ENCODE peak calls at places on chromosome 9, in ten cellular contexts. B is ovary, R is NB4, Q is kidney, W is fibroblast of lung, M is heart right ventricle, Z is ascending aorta, F is lung, L is osteoblast, D is AG09309. T is an unnamed sample.

GRCh38 chr9:130680836-130681768 is 12.5 kb upstream of the EXOSC2 start:
- DNase-seq in W (peak; percentile 88), L (peak; percentile 100), B (peak; percentile 77), F (peak; percentile 80), D (peak; percentile 38), M (peak; percentile 82), Z (peak; percentile 86), R (peak; percentile 94), Q (peak; percentile 89), T (peak; percentile 17)

GRCh38 chr9:111914749-111915424 is 18.3 kb downstream of the UGCG start:
- DNase-seq in Q (no peak), R (no peak), D (no peak), M (no peak), L (no peak), B (no peak), W (no peak), Z (no peak), F (no peak), T (no peak)

GRCh38 chr9:13728121-13728520 is 448.6 kb upstream of the MPDZ start:
- DNase-seq in D (no peak), M (no peak), B (no peak), Q (no peak), Z (no peak), R (no peak), L (no peak), W (no peak), F (no peak), T (no peak)

GRCh38 chr9:122978586-122978985 is 37.8 kb downstream of the RABGAP1 start:
- DNase-seq in R (no peak), L (no peak), W (no peak), Q (no peak), Z (no peak), D (no peak), B (no peak), M (no peak), F (no peak), T (no peak)

GRCh38 chr9:135480071-135480941 is 724 bp downstream of the PPP1R26 start:
- DNase-seq in L (peak; percentile 95), Q (no peak), R (no peak), Z (no peak), W (peak; percentile 35), F (no peak), D (no peak), M (peak; percentile 45), B (no peak), T (no peak)

GRCh38 chr9:129344623-129345495 is 166.8 kb upstream of the IER5L start:
- DNase-seq in W (no peak), Z (no peak), B (no peak), R (peak; percentile 74), D (no peak), M (no peak), F (no peak), L (no peak), Q (no peak), T (no peak)

GRCh38 chr9:109320338-109320733 is 523 bp downstream of the EPB41L4B start:
- DNase-seq in L (peak; percentile 87), F (no peak), Z (no peak), W (no peak), B (no peak), Q (no peak), R (peak; percentile 36), M (no peak), D (no peak), T (no peak)

GRCh38 chr9:125409217-125409636 is 147.6 kb downstream of the GAPVD1 start:
- DNase-seq in W (no peak), R (peak; percentile 36), Z (no peak), M (no peak), D (no peak), Q (no peak), L (peak; percentile 50), F (no peak), B (no peak), T (no peak)

GRCh38 chr9:136644343-136644592 is 18.4 kb upstream of the EGFL7 start:
- DNase-seq in F (peak; percentile 92), D (no peak), R (no peak), W (peak; percentile 55), L (no peak), M (no peak), Q (peak; percentile 96), Z (peak; percentile 89), B (peak; percentile 58), T (no peak)

GRCh38 chr9:123697686-123698085 is 232.2 kb downstream of the DENND1A start:
- DNase-seq in B (no peak), R (no peak), W (no peak), F (no peak), Q (no peak), D (no peak), M (no peak), L (no peak), Z (no peak), T (no peak)

DNA sequence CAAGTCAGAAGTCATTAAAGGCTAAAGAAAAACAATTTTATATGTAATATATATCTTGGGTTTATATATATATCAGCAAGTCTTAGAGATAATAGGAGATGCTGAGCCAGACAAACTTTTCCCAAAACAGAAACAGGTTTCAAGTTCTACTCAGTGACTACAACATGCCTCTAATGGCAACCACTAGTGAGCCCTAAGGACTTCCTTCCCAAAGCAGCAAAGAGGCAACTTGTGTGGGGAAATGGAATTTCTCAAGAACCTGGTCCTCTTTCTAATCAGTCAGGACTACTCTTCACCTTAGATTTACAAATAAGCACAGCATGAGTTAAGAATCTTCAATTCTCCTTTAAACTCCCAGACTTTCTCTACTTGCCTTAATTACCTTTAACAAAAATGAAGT is 17.6 kb downstream of the RNF38 start:
- DNase-seq in B (no peak), F (no peak), W (no peak), D (no peak), Q (no peak), L (peak; percentile 23), R (no peak), M (no peak), Z (no peak), T (no peak)
- H3K4me3 ChIP-seq in B (no peak overlapping the region), F (no peak overlapping the region), W (no peak overlapping the region), D (no peak overlapping the region), Q (no peak overlapping the region), L (no peak overlapping the region), R (no peak overlapping the region), M (no peak overlapping the region), Z (no peak overlapping the region), T (no peak overlapping the region)

DNA sequence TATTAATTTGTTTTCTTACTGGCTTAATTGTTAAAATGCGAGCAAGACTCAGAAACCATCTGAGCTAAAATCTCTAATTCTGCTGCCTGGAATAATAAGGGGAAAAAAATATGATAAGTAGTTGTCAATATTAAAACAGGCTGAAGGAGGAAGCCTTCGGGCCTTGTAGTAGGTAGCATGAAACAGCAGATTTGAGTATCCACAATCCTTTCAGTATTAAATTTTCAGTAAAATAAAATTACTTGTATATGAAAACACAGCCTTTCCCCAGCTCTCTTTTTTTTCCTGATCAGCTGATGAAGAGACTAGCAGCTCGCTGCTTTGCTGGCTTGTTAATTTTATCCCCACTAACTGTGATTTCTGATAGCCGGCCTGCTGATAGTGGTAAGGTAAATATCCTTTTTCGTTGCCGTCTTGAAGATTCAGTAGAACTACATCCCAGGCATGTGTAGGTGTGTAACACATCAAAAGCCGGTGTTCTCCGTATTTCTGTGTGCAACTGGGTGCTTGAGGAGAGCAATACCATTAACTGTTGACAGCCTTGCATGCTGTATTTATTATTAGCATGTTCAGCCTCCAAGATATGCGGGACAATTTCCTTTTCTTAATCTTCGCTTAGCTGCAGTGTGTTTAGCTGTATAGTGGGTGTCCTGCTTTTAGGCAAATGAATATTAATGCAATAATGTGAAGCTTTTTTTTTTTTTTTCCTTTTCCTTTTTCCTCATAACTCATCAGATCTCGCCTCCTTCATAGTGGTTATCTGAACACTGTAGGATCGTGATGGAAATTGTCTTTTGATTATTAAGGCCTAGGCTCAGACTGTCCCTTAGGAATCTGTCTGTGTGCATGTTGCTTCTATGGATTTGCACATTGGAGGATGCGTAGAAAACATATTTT is 144.6 kb downstream of the SMARCA2 start:
- DNase-seq in B (no peak), W (no peak), L (no peak), Z (no peak), Q (no peak), D (no peak), R (no peak), F (no peak), M (no peak), T (no peak)
- H3K4me3 ChIP-seq in B (peak overlapping the region; percentile 36), W (peak overlapping the region; percentile 41), L (peak overlapping the region; percentile 50), Z (peak overlapping the region; percentile 58), Q (peak overlapping the region; percentile 52), D (peak overlapping the region; percentile 15), R (no peak overlapping the region), F (peak overlapping the region; percentile 16), M (peak overlapping the region; percentile 51), T (peak overlapping the region; percentile 81)

GRCh38 chr9:16626577-16627130 is 243.8 kb downstream of the BNC2 start:
- DNase-seq in F (no peak), L (peak; percentile 8), W (peak; percentile 93), R (no peak), M (no peak), Q (peak; percentile 76), B (no peak), Z (peak; percentile 66), D (no peak), T (peak; percentile 5)
- H3K4me3 ChIP-seq in F (no peak overlapping the region), L (peak overlapping the region; percentile 18), W (no peak overlapping the region), R (no peak overlapping the region), M (no peak overlapping the region), Q (peak overlapping the region; percentile 28), B (no peak overlapping the region), Z (no peak overlapping the region), D (no peak overlapping the region), T (peak overlapping the region; percentile 30)

DNA sequence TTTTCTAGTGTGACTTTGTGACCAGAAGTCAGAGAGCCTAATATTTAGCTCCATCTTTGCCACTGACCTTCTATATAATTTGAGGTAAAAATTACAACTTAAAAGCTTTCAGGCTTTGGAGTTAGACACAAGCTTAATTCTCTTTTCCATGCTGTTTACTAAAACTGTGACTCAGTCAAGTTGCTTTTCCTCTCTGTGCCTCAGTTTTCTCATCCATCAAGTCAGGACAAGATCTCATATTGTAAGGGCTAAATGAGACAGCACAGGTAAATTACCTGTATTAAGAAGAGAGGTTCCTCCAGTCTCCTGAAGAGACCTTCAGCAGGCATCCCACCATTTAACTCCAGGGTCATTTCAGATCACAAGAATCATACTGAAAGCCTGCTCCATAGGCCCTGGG is 339.2 kb downstream of the ASTN2 start:
- DNase-seq in F (no peak), W (no peak), L (no peak), B (no peak), Q (no peak), M (no peak), R (no peak), D (no peak), Z (no peak), T (no peak)
- H3K4me3 ChIP-seq in F (no peak overlapping the region), W (no peak overlapping the region), L (no peak overlapping the region), B (no peak overlapping the region), Q (no peak overlapping the region), M (no peak overlapping the region), R (no peak overlapping the region), D (no peak overlapping the region), Z (no peak overlapping the region), T (no peak overlapping the region)